ENCODE peak calls at places on chromosomes 6 and 20, in eight cellular contexts. J is EH; N is ELR; S is stimulated activated CD8-positive, alpha-beta memory T cell treated with anti-CD3 and anti-CD28 coated beads, Interleukin-12 subunit alpha, Interleukin-12 subunit beta, amount 100 ng/mL, for 4 hours; C is neuronal stem cell; G is tibial nerve; R is NCI-H2171; K is activated naive CD4-positive, alpha-beta T cell treated with anti-CD3 and anti-CD28 coated beads, Interleukin-2, amount 10 ng/mL, durations not matched to agents 7 days and 5 days. Q is an unnamed sample.

GRCh38 chr6:117206951-117207687 is 58.2 kb upstream of the VGLL2 start:
- DNase-seq in J (no peak), K (no peak), G (no peak), R (no peak), S (no peak), N (peak), C (peak), Q (no peak)

GRCh38 chr6:151445482-151445881 is 6.4 kb downstream of the RMND1 start:
- DNase-seq in S (no peak), J (peak), C (no peak), K (no peak), G (no peak), R (no peak), N (peak), Q (peak)

GRCh38 chr20:46701057-46701456 is 8.4 kb upstream of the SLC2A10 start:
- DNase-seq in N (peak), J (no peak), K (no peak), S (no peak), R (no peak), G (no peak), C (no peak), Q (no peak)

GRCh38 chr6:77015350-77015749 is 447.9 kb downstream of the HTR1B start:
- DNase-seq in S (no peak), R (no peak), J (peak), K (no peak), G (no peak), C (no peak), N (peak), Q (peak)

GRCh38 chr6:31630177-31630934 is 9.8 kb downstream of the PRRC2A start:
- DNase-seq in G (no peak), C (no peak), N (no peak), S (no peak), J (no peak), R (no peak), K (no peak), Q (no peak)

GRCh38 chr6:129312865-129313264 is 397.1 kb downstream of the ARHGAP18 start:
- DNase-seq in N (peak), J (peak), G (no peak), K (no peak), S (no peak), R (no peak), C (no peak), Q (no peak)

GRCh38 chr20:23666189-23666588 is 22.6 kb downstream of the CST4 start:
- DNase-seq in J (peak), G (no peak), K (no peak), N (peak), R (no peak), C (no peak), S (no peak), Q (peak)

GRCh38 chr20:58759947-58760346 is 67.3 kb downstream of the NPEPL1 start:
- DNase-seq in N (no peak), J (no peak), K (no peak), S (no peak), R (no peak), G (no peak), C (no peak), Q (no peak)

GRCh38 chr20:50496773-50497375 is 13.3 kb upstream of the PTPN1 start:
- DNase-seq in S (no peak), N (peak), G (no peak), C (no peak), R (no peak), J (peak), K (no peak), Q (no peak)

GRCh38 chr20:63056236-63057132 is 49.7 kb upstream of the BHLHE23 start:
- DNase-seq in N (peak), S (no peak), K (peak), R (peak), C (peak), J (peak), G (no peak), Q (peak)